ENCODE peak calls at places on chromosomes 13 and 19, in five cellular contexts. B, F, T, I and K are unnamed samples.

GRCh38 chr13:30353601-30354000 is 46.2 kb upstream of the KATNAL1 start:
- DNase-seq in B (no peak), F (no peak), T (no peak), I (no peak), K (no peak)

GRCh38 chr19:36060430-36060829 is 5.7 kb downstream of the WDR62 start:
- DNase-seq in B (peak), F (no peak), T (no peak), I (no peak), K (no peak)

GRCh38 chr19:7142771-7143170 is 73.3 kb downstream of the ZNF557 start:
- DNase-seq in B (no peak), F (no peak), T (no peak), I (no peak), K (no peak)

GRCh38 chr19:22882797-22883196 is 50.7 kb downstream of the ZNF723 start:
- DNase-seq in B (no peak), F (no peak), T (no peak), I (no peak), K (no peak)

GRCh38 chr19:2549701-2550191 is 73.8 kb downstream of the GADD45B start:
- DNase-seq in B (no peak), F (peak), T (peak), I (peak), K (no peak)

GRCh38 chr19:15672580-15673175 is at the start of gene CYP4F12:
- DNase-seq in B (no peak), F (peak), T (peak), I (no peak), K (peak)

GRCh38 chr19:3119782-3120380 is 16.0 kb upstream of the GNA15 start:
- DNase-seq in B (no peak), F (no peak), T (no peak), I (no peak), K (no peak)

GRCh38 chr13:64248371-64249065 is 2832.9 kb upstream of the PCDH20 start:
- DNase-seq in B (no peak), F (no peak), T (no peak), I (peak), K (no peak)

GRCh38 chr13:106589716-106590115 is 21.8 kb upstream of the ARGLU1 start:
- DNase-seq in B (no peak), F (no peak), T (no peak), I (no peak), K (no peak)

GRCh38 chr19:5407356-5407755 is 47.9 kb upstream of the ZNRF4 start:
- DNase-seq in B (no peak), F (no peak), T (no peak), I (no peak), K (peak)

GRCh38 chr13:49082653-49083536 is 107.2 kb downstream of the FNDC3A start:
- DNase-seq in B (no peak), F (no peak), T (no peak), I (peak), K (no peak)

GRCh38 chr13:41139296-41139966 is 6.8 kb upstream of the KBTBD6 start:
- DNase-seq in B (no peak), F (no peak), T (no peak), I (no peak), K (no peak)

GRCh38 chr13:109781384-109782065 is 4.9 kb downstream of the IRS2 start:
- DNase-seq in B (no peak), F (peak), T (no peak), I (no peak), K (no peak)

GRCh38 chr19:12668937-12669271 is 2.3 kb downstream of the WDR83 start:
- DNase-seq in B (no peak), F (peak), T (no peak), I (no peak), K (no peak)

GRCh38 chr13:78589206-78589605 is 14.1 kb downstream of the POU4F1 start:
- DNase-seq in B (peak), F (no peak), T (no peak), I (no peak), K (no peak)

GRCh38 chr19:45578861-45579260 is 5.7 kb downstream of the OPA3 start:
- DNase-seq in B (no peak), F (no peak), T (no peak), I (no peak), K (peak)

GRCh38 chr19:8451885-8452284 is 7.1 kb downstream of the HNRNPM start:
- DNase-seq in B (no peak), F (no peak), T (no peak), I (no peak), K (no peak)

GRCh38 chr19:28497137-28497536 is 715.8 kb downstream of the UQCRFS1 start:
- DNase-seq in B (no peak), F (no peak), T (no peak), I (no peak), K (no peak)

GRCh38 chr19:10863107-10863700 is 8.1 kb upstream of the CARM1 start:
- DNase-seq in B (no peak), F (no peak), T (no peak), I (no peak), K (no peak)

GRCh38 chr13:113897161-113897560 is 33.3 kb upstream of the GAS6 start:
- DNase-seq in B (no peak), F (no peak), T (peak), I (peak), K (no peak)

GRCh38 chr13:91203430-91203829 is 144.1 kb upstream of the MIR17HG start:
- DNase-seq in B (no peak), F (no peak), T (no peak), I (no peak), K (no peak)

GRCh38 chr13:25375727-25376358 is 4.1 kb downstream of the ATP8A2 start:
- DNase-seq in B (peak), F (no peak), T (no peak), I (peak), K (no peak)

GRCh38 chr19:47700934-47701716 is 12.1 kb upstream of the EHD2 start:
- DNase-seq in B (no peak), F (no peak), T (no peak), I (no peak), K (no peak)

GRCh38 chr19:48595171-48595570 is 11.4 kb upstream of the SPACA4 start:
- DNase-seq in B (no peak), F (no peak), T (no peak), I (no peak), K (no peak)

GRCh38 chr19:913080-913748 is at the start of gene R3HDM4:
- DNase-seq in B (peak), F (peak), T (no peak), I (no peak), K (no peak)

GRCh38 chr19:12314553-12314952 is 18.9 kb downstream of the ZNF563 start:
- DNase-seq in B (no peak), F (peak), T (no peak), I (no peak), K (no peak)

GRCh38 chr13:99237981-99238662 is 20.1 kb downstream of the GPR18 start:
- DNase-seq in B (no peak), F (no peak), T (no peak), I (no peak), K (no peak)

GRCh38 chr13:100881291-100881864 is 206.8 kb upstream of the TMTC4 start:
- DNase-seq in B (no peak), F (no peak), T (no peak), I (no peak), K (no peak)

GRCh38 chr19:56942749-56943148 is 102.2 kb upstream of the PEG3 start:
- DNase-seq in B (no peak), F (peak), T (peak), I (no peak), K (no peak)

GRCh38 chr13:28077231-28077630 is 23.1 kb downstream of the FLT3 start:
- DNase-seq in B (no peak), F (no peak), T (no peak), I (no peak), K (no peak)

GRCh38 chr13:61095885-61096284 is 319.8 kb downstream of the PCDH20 start:
- DNase-seq in B (no peak), F (no peak), T (no peak), I (no peak), K (no peak)

GRCh38 chr13:30019648-30020626 is 169.5 kb upstream of the UBL3 start:
- DNase-seq in B (no peak), F (no peak), T (no peak), I (no peak), K (no peak)

GRCh38 chr13:42970824-42971669 is 21.0 kb downstream of the EPSTI1 start:
- DNase-seq in B (peak), F (no peak), T (no peak), I (no peak), K (peak)

GRCh38 chr19:17671906-17672305 is 16.2 kb downstream of the UNC13A start:
- DNase-seq in B (peak), F (no peak), T (no peak), I (no peak), K (no peak)